ENCODE peak calls at places on chromosome 6, in five cellular contexts. One of them, this sample, is unnamed.

GRCh38 chr6:164640946-164641345 is 668.5 kb downstream of the C6orf118 start:
- DNase-seq in K562: no peak
- DNase-seq in H1: no peak
- DNase-seq in GM12878: no peak
- DNase-seq in HepG2: no peak
- DNase-seq in this sample: no peak

GRCh38 chr6:25883991-25884390 is 9.9 kb upstream of the SLC17A3 start:
- DNase-seq in HepG2: peak; percentile 46
- DNase-seq in H1: no peak
- DNase-seq in GM12878: no peak
- DNase-seq in K562: no peak
- DNase-seq in this sample: no peak

GRCh38 chr6:165922309-165922794 is 245.3 kb downstream of the TBXT start:
- DNase-seq in GM12878: no peak
- DNase-seq in HepG2: no peak
- DNase-seq in H1: no peak
- DNase-seq in K562: no peak
- DNase-seq in this sample: no peak

GRCh38 chr6:134539865-134540323 is 222.0 kb upstream of the SGK1 start:
- DNase-seq in HepG2: no peak
- DNase-seq in GM12878: no peak
- DNase-seq in K562: no peak
- DNase-seq in H1: no peak
- DNase-seq in this sample: no peak

GRCh38 chr6:89542856-89543254 is 95.7 kb downstream of the LYRM2 start:
- DNase-seq in H1: no peak
- DNase-seq in HepG2: no peak
- DNase-seq in K562: no peak
- DNase-seq in GM12878: no peak
- DNase-seq in this sample: no peak

GRCh38 chr6:108721308-108721707 is 126.9 kb upstream of the ARMC2 start:
- DNase-seq in HepG2: peak; percentile 71
- DNase-seq in K562: no peak
- DNase-seq in H1: no peak
- DNase-seq in GM12878: no peak
- DNase-seq in this sample: no peak

GRCh38 chr6:5124526-5124925 is 39.4 kb downstream of the PPP1R3G start:
- DNase-seq in H1: no peak
- DNase-seq in K562: no peak
- DNase-seq in HepG2: no peak
- DNase-seq in GM12878: no peak
- DNase-seq in this sample: no peak

GRCh38 chr6:151001387-151002063 is 136.0 kb downstream of the MTHFD1L start:
- DNase-seq in K562: no peak
- DNase-seq in H1: no peak
- DNase-seq in GM12878: no peak
- DNase-seq in HepG2: no peak
- DNase-seq in this sample: no peak

GRCh38 chr6:61901748-61902147 is 384.3 kb downstream of the KHDRBS2 start:
- DNase-seq in H1: no peak
- DNase-seq in HepG2: no peak
- DNase-seq in K562: no peak
- DNase-seq in GM12878: no peak
- DNase-seq in this sample: no peak

GRCh38 chr6:107786709-107787588 is 37.2 kb downstream of the SCML4 start:
- DNase-seq in GM12878: peak; percentile 21
- DNase-seq in K562: no peak
- DNase-seq in HepG2: no peak
- DNase-seq in H1: no peak
- DNase-seq in this sample: no peak

GRCh38 chr6:89411019-89411268 is 1.1 kb downstream of the RRAGD start:
- DNase-seq in K562: no peak
- DNase-seq in H1: no peak
- DNase-seq in HepG2: no peak
- DNase-seq in GM12878: no peak
- DNase-seq in this sample: no peak

GRCh38 chr6:34817337-34817910 is 25.5 kb downstream of the BLTP3A start:
- DNase-seq in HepG2: no peak
- DNase-seq in H1: no peak
- DNase-seq in GM12878: no peak
- DNase-seq in K562: no peak
- DNase-seq in this sample: no peak

GRCh38 chr6:81298751-81299150 is 453.7 kb downstream of the TENT5A start:
- DNase-seq in GM12878: no peak
- DNase-seq in K562: no peak
- DNase-seq in HepG2: no peak
- DNase-seq in H1: no peak
- DNase-seq in this sample: no peak

GRCh38 chr6:161273356-161273751 is 507 bp downstream of the AGPAT4 start:
- DNase-seq in GM12878: no peak
- DNase-seq in K562: no peak
- DNase-seq in H1: no peak
- DNase-seq in HepG2: no peak
- DNase-seq in this sample: peak; percentile 7

GRCh38 chr6:116073765-116074450 is 13.2 kb upstream of the FRK start:
- DNase-seq in H1: no peak
- DNase-seq in K562: no peak
- DNase-seq in GM12878: no peak
- DNase-seq in HepG2: peak; percentile 75
- DNase-seq in this sample: no peak

GRCh38 chr6:119273799-119274595 is 75.6 kb downstream of the MAN1A1 start:
- DNase-seq in H1: no peak
- DNase-seq in GM12878: no peak
- DNase-seq in HepG2: no peak
- DNase-seq in K562: no peak
- DNase-seq in this sample: no peak

GRCh38 chr6:583116-583515 is 73.8 kb downstream of the HUS1B start:
- DNase-seq in K562: no peak
- DNase-seq in GM12878: no peak
- DNase-seq in HepG2: no peak
- DNase-seq in H1: no peak
- DNase-seq in this sample: no peak

GRCh38 chr6:30782425-30783014 is 38.2 kb upstream of the IER3 start:
- DNase-seq in K562: no peak
- DNase-seq in GM12878: no peak
- DNase-seq in H1: no peak
- DNase-seq in HepG2: peak; percentile 90
- DNase-seq in this sample: peak; percentile 75

GRCh38 chr6:81820979-81821378 is 68.5 kb upstream of the TENT5A start:
- DNase-seq in HepG2: no peak
- DNase-seq in H1: no peak
- DNase-seq in GM12878: peak; percentile 11
- DNase-seq in K562: no peak
- DNase-seq in this sample: no peak

GRCh38 chr6:118350881-118351430 is 197.1 kb upstream of the PLN start:
- DNase-seq in H1: no peak
- DNase-seq in K562: no peak
- DNase-seq in GM12878: no peak
- DNase-seq in HepG2: no peak
- DNase-seq in this sample: no peak

GRCh38 chr6:161104966-161105365 is 113.4 kb downstream of the MAP3K4 start:
- DNase-seq in H1: no peak
- DNase-seq in HepG2: no peak
- DNase-seq in K562: no peak
- DNase-seq in GM12878: no peak
- DNase-seq in this sample: no peak

GRCh38 chr6:44725070-44725469 is 337.6 kb downstream of the CDC5L start:
- DNase-seq in HepG2: no peak
- DNase-seq in H1: no peak
- DNase-seq in GM12878: no peak
- DNase-seq in K562: no peak
- DNase-seq in this sample: no peak

GRCh38 chr6:91506509-91506908 is 919.6 kb upstream of the MAP3K7 start:
- DNase-seq in K562: no peak
- DNase-seq in HepG2: peak; percentile 21
- DNase-seq in H1: no peak
- DNase-seq in GM12878: no peak
- DNase-seq in this sample: no peak

GRCh38 chr6:40036186-40036585 is 101.9 kb upstream of the MOCS1 start:
- DNase-seq in HepG2: no peak
- DNase-seq in GM12878: no peak
- DNase-seq in K562: no peak
- DNase-seq in H1: no peak
- DNase-seq in this sample: no peak

GRCh38 chr6:29834564-29835436 is 7.2 kb downstream of the HLA-G start:
- DNase-seq in K562: peak; percentile 44
- DNase-seq in HepG2: no peak
- DNase-seq in H1: no peak
- DNase-seq in GM12878: no peak
- DNase-seq in this sample: no peak

GRCh38 chr6:79946242-79946641 is 1.1 kb downstream of the ELOVL4 start:
- DNase-seq in K562: no peak
- DNase-seq in HepG2: peak; percentile 25
- DNase-seq in H1: no peak
- DNase-seq in GM12878: no peak
- DNase-seq in this sample: no peak

GRCh38 chr6:24504642-24505586 is 10.1 kb downstream of the ALDH5A1 start:
- DNase-seq in HepG2: peak; percentile 94
- DNase-seq in GM12878: no peak
- DNase-seq in K562: no peak
- DNase-seq in H1: no peak
- DNase-seq in this sample: no peak

GRCh38 chr6:111951439-111952140 is 78.3 kb upstream of the FYN start:
- DNase-seq in K562: no peak
- DNase-seq in GM12878: no peak
- DNase-seq in H1: no peak
- DNase-seq in HepG2: no peak
- DNase-seq in this sample: no peak

GRCh38 chr6:4402477-4402976 is 267.2 kb upstream of the ECI2 start:
- DNase-seq in K562: no peak
- DNase-seq in H1: no peak
- DNase-seq in GM12878: no peak
- DNase-seq in HepG2: peak; percentile 10
- DNase-seq in this sample: no peak

GRCh38 chr6:79466222-79466834 is 70.9 kb downstream of the LCA5 start:
- DNase-seq in GM12878: no peak
- DNase-seq in H1: no peak
- DNase-seq in HepG2: no peak
- DNase-seq in K562: no peak
- DNase-seq in this sample: peak; percentile 10

GRCh38 chr6:84263557-84263956 is 36.1 kb upstream of the CEP162 start:
- DNase-seq in K562: no peak
- DNase-seq in H1: no peak
- DNase-seq in GM12878: no peak
- DNase-seq in HepG2: peak; percentile 63
- DNase-seq in this sample: no peak

GRCh38 chr6:157332813-157333212 is 9.5 kb upstream of the TMEM242 start:
- DNase-seq in K562: no peak
- DNase-seq in GM12878: no peak
- DNase-seq in H1: no peak
- DNase-seq in HepG2: no peak
- DNase-seq in this sample: no peak
- TF ChIP-seq CEBPB in K562: no peak
- TF ChIP-seq CEBPB in GM12878: no peak
- TF ChIP-seq CEBPB in H1: no peak
- TF ChIP-seq CEBPB in HepG2: no peak
- TF ChIP-seq CEBPB in this sample: no peak

DNA sequence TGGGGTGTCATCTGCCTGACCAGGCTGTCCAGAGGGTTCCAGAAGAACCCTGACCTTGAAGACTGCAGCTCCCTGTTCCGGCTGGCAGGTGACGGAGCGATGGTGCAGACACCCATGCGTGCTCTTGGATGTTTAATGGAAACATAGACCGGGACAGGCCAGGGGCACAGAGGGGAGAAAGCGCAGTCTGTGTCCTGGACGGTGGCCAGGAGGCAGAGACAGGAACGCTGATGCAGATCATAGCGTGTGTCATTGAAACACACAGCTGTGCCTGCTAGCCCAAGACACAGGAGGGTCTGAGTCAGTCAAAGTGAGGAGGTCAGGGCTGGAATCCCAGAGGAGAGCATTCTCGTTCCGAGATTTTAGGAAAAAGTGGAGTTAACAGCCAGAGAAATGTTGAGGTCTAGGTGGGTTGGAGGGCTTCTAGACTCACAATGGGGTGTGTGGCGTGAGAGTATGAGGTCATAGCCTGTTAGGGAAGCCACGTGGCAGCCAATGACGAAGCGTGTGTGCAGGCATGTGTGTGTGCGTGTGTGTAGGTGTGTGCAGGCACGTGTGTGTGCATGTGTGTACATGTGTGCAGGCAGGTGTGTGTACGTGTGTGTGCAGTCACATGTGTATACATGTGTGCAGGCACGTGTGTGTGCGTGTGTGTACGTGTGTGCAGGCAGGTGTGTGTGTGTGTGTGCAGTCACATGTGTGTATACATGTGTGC is 167.0 kb downstream of the ERMARD start:
- DNase-seq in GM12878: no peak
- DNase-seq in H1: no peak
- DNase-seq in K562: no peak
- DNase-seq in HepG2: no peak
- DNase-seq in this sample: no peak
- TF ChIP-seq POLR2AphosphoS5 in GM12878: no peak
- TF ChIP-seq POLR2AphosphoS5 in H1: no peak
- TF ChIP-seq POLR2AphosphoS5 in K562: no peak
- TF ChIP-seq POLR2AphosphoS5 in HepG2: no peak
- TF ChIP-seq POLR2AphosphoS5 in this sample: no peak

DNA sequence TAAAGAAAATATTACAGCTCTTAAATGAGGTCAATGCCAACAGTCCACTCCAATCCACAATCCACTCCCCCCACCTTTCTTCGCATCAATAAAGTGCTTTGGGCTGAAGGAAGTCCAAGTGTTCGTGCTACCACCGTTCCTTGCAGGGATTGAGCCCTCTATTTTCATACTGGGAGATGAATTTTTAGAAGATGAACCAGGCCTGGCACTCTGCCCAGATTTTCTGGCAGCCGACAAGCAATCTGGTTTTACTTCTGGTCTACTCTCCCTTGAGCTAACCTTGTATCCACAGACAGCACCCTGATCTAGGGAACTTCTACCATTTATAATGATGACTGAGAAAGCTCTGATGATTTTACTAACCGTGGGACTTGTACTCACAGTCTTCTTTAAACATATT is 72.3 kb downstream of the BTBD9 start:
- DNase-seq in GM12878: no peak
- DNase-seq in K562: no peak
- DNase-seq in H1: no peak
- DNase-seq in HepG2: no peak
- DNase-seq in this sample: peak; percentile 21
- TF ChIP-seq CEBPB in GM12878: no peak
- TF ChIP-seq CEBPB in K562: no peak
- TF ChIP-seq CEBPB in H1: no peak
- TF ChIP-seq CEBPB in HepG2: no peak
- TF ChIP-seq CEBPB in this sample: no peak

GRCh38 chr6:33423777-33424176 is 3.9 kb downstream of the SYNGAP1 start:
- DNase-seq in H1: no peak
- DNase-seq in HepG2: no peak
- DNase-seq in GM12878: no peak
- DNase-seq in K562: no peak
- DNase-seq in this sample: no peak

GRCh38 chr6:33425668-33426577 is 6.1 kb downstream of the SYNGAP1 start:
- DNase-seq in GM12878: no peak
- DNase-seq in H1: no peak
- DNase-seq in K562: peak; percentile 94
- DNase-seq in HepG2: peak; percentile 73
- DNase-seq in this sample: peak; percentile 63

GRCh38 chr6:33427585-33428218 is 7.8 kb downstream of the SYNGAP1 start:
- DNase-seq in HepG2: no peak
- DNase-seq in GM12878: no peak
- DNase-seq in H1: no peak
- DNase-seq in K562: peak; percentile 98
- DNase-seq in this sample: no peak

GRCh38 chr6:33426590-33427563 is 7.0 kb downstream of the SYNGAP1 start:
- DNase-seq in HepG2: no peak
- DNase-seq in GM12878: no peak
- DNase-seq in K562: no peak
- DNase-seq in H1: no peak
- DNase-seq in this sample: no peak

GRCh38 chr6:33424855-33425667 is 5.2 kb downstream of the SYNGAP1 start:
- DNase-seq in H1: no peak
- DNase-seq in HepG2: no peak
- DNase-seq in K562: peak; percentile 79
- DNase-seq in GM12878: no peak
- DNase-seq in this sample: no peak
- TF ChIP-seq POLR2AphosphoS5 in H1: no peak
- TF ChIP-seq POLR2AphosphoS5 in HepG2: no peak
- TF ChIP-seq POLR2AphosphoS5 in K562: peak; percentile 75
- TF ChIP-seq POLR2AphosphoS5 in GM12878: no peak
- TF ChIP-seq POLR2AphosphoS5 in this sample: no peak